ENCODE peak calls at places on chromosomes 12 and 14, in ten cellular contexts. One of them, this sample, is unnamed.

GRCh38 chr12:122090759-122091535 is 12.4 kb downstream of the MLXIP start:
- DNase-seq in stomach: no peak
- DNase-seq in endothelial cell of umbilical vein: no peak
- DNase-seq in GM12878: no peak
- DNase-seq in HepG2: no peak
- DNase-seq in Panc1: no peak
- DNase-seq in HCT116: no peak
- DNase-seq in H1: no peak
- DNase-seq in upper lobe of left lung: no peak
- DNase-seq in sigmoid colon: peak; percentile 92
- DNase-seq in this sample: no peak

GRCh38 chr12:1204581-1205121 is 213.6 kb downstream of the ERC1 start:
- DNase-seq in stomach: no peak
- DNase-seq in endothelial cell of umbilical vein: peak; percentile 74
- DNase-seq in GM12878: peak; percentile 56
- DNase-seq in HepG2: no peak
- DNase-seq in Panc1: no peak
- DNase-seq in HCT116: no peak
- DNase-seq in H1: no peak
- DNase-seq in upper lobe of left lung: no peak
- DNase-seq in sigmoid colon: no peak
- DNase-seq in this sample: no peak

GRCh38 chr12:24839268-24839791 is 109.6 kb downstream of the BCAT1 start:
- DNase-seq in stomach: no peak
- DNase-seq in endothelial cell of umbilical vein: no peak
- DNase-seq in GM12878: peak; percentile 99
- DNase-seq in HepG2: no peak
- DNase-seq in Panc1: no peak
- DNase-seq in HCT116: no peak
- DNase-seq in H1: no peak
- DNase-seq in upper lobe of left lung: no peak
- DNase-seq in sigmoid colon: no peak
- DNase-seq in this sample: peak; percentile 14

GRCh38 chr12:12915654-12916053 is 24.3 kb downstream of the GPRC5A start:
- DNase-seq in stomach: no peak
- DNase-seq in endothelial cell of umbilical vein: no peak
- DNase-seq in GM12878: no peak
- DNase-seq in HepG2: no peak
- DNase-seq in Panc1: no peak
- DNase-seq in HCT116: no peak
- DNase-seq in H1: peak; percentile 64
- DNase-seq in upper lobe of left lung: peak; percentile 48
- DNase-seq in sigmoid colon: no peak
- DNase-seq in this sample: no peak

GRCh38 chr12:31896514-31897039 is 62.6 kb upstream of the RESF1 start:
- DNase-seq in stomach: peak; percentile 52
- DNase-seq in endothelial cell of umbilical vein: peak; percentile 91
- DNase-seq in GM12878: peak; percentile 99
- DNase-seq in HepG2: no peak
- DNase-seq in Panc1: no peak
- DNase-seq in HCT116: no peak
- DNase-seq in H1: no peak
- DNase-seq in upper lobe of left lung: no peak
- DNase-seq in sigmoid colon: no peak
- DNase-seq in this sample: peak; percentile 73

GRCh38 chr12:127548123-127548553 is 718.8 kb upstream of the TMEM132C start:
- DNase-seq in stomach: no peak
- DNase-seq in endothelial cell of umbilical vein: no peak
- DNase-seq in GM12878: no peak
- DNase-seq in HepG2: no peak
- DNase-seq in Panc1: peak; percentile 39
- DNase-seq in HCT116: no peak
- DNase-seq in H1: no peak
- DNase-seq in upper lobe of left lung: no peak
- DNase-seq in sigmoid colon: no peak
- DNase-seq in this sample: no peak

GRCh38 chr14:100533647-100534485 is 53.4 kb downstream of the BEGAIN start:
- DNase-seq in stomach: peak; percentile 25
- DNase-seq in endothelial cell of umbilical vein: no peak
- DNase-seq in GM12878: no peak
- DNase-seq in HepG2: no peak
- DNase-seq in Panc1: no peak
- DNase-seq in HCT116: no peak
- DNase-seq in H1: no peak
- DNase-seq in upper lobe of left lung: peak; percentile 46
- DNase-seq in sigmoid colon: peak; percentile 56
- DNase-seq in this sample: peak; percentile 22

GRCh38 chr14:31275731-31276130 is 68.1 kb upstream of the HECTD1 start:
- DNase-seq in stomach: no peak
- DNase-seq in endothelial cell of umbilical vein: no peak
- DNase-seq in GM12878: no peak
- DNase-seq in HepG2: no peak
- DNase-seq in Panc1: no peak
- DNase-seq in HCT116: peak; percentile 34
- DNase-seq in H1: no peak
- DNase-seq in upper lobe of left lung: no peak
- DNase-seq in sigmoid colon: no peak
- DNase-seq in this sample: no peak

GRCh38 chr12:48966177-48966890 is 5.2 kb downstream of the WNT10B start:
- DNase-seq in stomach: no peak
- DNase-seq in endothelial cell of umbilical vein: no peak
- DNase-seq in GM12878: no peak
- DNase-seq in HepG2: no peak
- DNase-seq in Panc1: no peak
- DNase-seq in HCT116: no peak
- DNase-seq in H1: no peak
- DNase-seq in upper lobe of left lung: peak; percentile 75
- DNase-seq in sigmoid colon: no peak
- DNase-seq in this sample: no peak

GRCh38 chr12:47896633-47897032 is 8.2 kb downstream of the VDR start:
- DNase-seq in stomach: no peak
- DNase-seq in endothelial cell of umbilical vein: peak; percentile 19
- DNase-seq in GM12878: no peak
- DNase-seq in HepG2: no peak
- DNase-seq in Panc1: no peak
- DNase-seq in HCT116: no peak
- DNase-seq in H1: no peak
- DNase-seq in upper lobe of left lung: no peak
- DNase-seq in sigmoid colon: peak; percentile 20
- DNase-seq in this sample: peak; percentile 65

GRCh38 chr14:21861153-21861552 is 187.5 kb upstream of the OR4E1 start:
- DNase-seq in stomach: no peak
- DNase-seq in endothelial cell of umbilical vein: no peak
- DNase-seq in GM12878: no peak
- DNase-seq in HepG2: no peak
- DNase-seq in Panc1: no peak
- DNase-seq in HCT116: no peak
- DNase-seq in H1: no peak
- DNase-seq in upper lobe of left lung: no peak
- DNase-seq in sigmoid colon: no peak
- DNase-seq in this sample: no peak

GRCh38 chr12:100114574-100114973 is 28.1 kb downstream of the BLTP3B start:
- DNase-seq in stomach: no peak
- DNase-seq in endothelial cell of umbilical vein: no peak
- DNase-seq in GM12878: no peak
- DNase-seq in HepG2: no peak
- DNase-seq in Panc1: no peak
- DNase-seq in HCT116: no peak
- DNase-seq in H1: no peak
- DNase-seq in upper lobe of left lung: no peak
- DNase-seq in sigmoid colon: no peak
- DNase-seq in this sample: no peak

GRCh38 chr14:28382460-28383220 is 383.9 kb upstream of the FOXG1 start:
- DNase-seq in stomach: no peak
- DNase-seq in endothelial cell of umbilical vein: peak; percentile 71
- DNase-seq in GM12878: no peak
- DNase-seq in HepG2: peak; percentile 44
- DNase-seq in Panc1: peak; percentile 35
- DNase-seq in HCT116: no peak
- DNase-seq in H1: no peak
- DNase-seq in upper lobe of left lung: no peak
- DNase-seq in sigmoid colon: no peak
- DNase-seq in this sample: no peak

GRCh38 chr12:117111386-117112267 is 12.4 kb upstream of the TESC start:
- DNase-seq in stomach: no peak
- DNase-seq in endothelial cell of umbilical vein: no peak
- DNase-seq in GM12878: no peak
- DNase-seq in HepG2: no peak
- DNase-seq in Panc1: no peak
- DNase-seq in HCT116: no peak
- DNase-seq in H1: peak; percentile 60
- DNase-seq in upper lobe of left lung: peak; percentile 24
- DNase-seq in sigmoid colon: no peak
- DNase-seq in this sample: no peak

DNA sequence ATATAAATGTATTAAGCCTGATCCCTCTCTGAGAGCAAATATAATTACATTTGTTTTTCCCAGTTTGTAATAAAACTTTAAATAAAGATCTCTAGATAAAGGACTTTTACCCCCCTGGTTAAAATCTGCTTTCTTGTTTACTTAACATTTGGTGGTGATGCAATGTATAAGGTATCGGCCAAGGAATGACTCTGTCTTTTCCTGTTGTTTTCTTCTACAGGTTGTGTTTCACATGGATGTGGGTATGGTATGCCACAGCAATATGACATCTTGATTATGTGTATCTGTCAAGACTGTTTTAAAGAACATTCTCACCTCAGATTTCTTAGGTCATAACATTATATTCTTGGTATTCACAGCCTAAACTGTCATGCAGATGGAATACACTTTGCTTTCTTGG is 210.6 kb upstream of the NOVA1 start:
- DNase-seq in stomach: no peak
- DNase-seq in endothelial cell of umbilical vein: peak; percentile 53
- DNase-seq in GM12878: no peak
- DNase-seq in HepG2: no peak
- DNase-seq in Panc1: no peak
- DNase-seq in HCT116: no peak
- DNase-seq in H1: no peak
- DNase-seq in upper lobe of left lung: no peak
- DNase-seq in sigmoid colon: no peak
- DNase-seq in this sample: no peak
- TF ChIP-seq POLR2AphosphoS5 in stomach: no peak
- TF ChIP-seq POLR2AphosphoS5 in endothelial cell of umbilical vein: no peak
- TF ChIP-seq POLR2AphosphoS5 in GM12878: no peak
- TF ChIP-seq POLR2AphosphoS5 in HepG2: no peak
- TF ChIP-seq POLR2AphosphoS5 in Panc1: no peak
- TF ChIP-seq POLR2AphosphoS5 in HCT116: no peak
- TF ChIP-seq POLR2AphosphoS5 in H1: no peak
- TF ChIP-seq POLR2AphosphoS5 in upper lobe of left lung: no peak
- TF ChIP-seq POLR2AphosphoS5 in sigmoid colon: no peak
- TF ChIP-seq POLR2AphosphoS5 in this sample: no peak

GRCh38 chr12:128606538-128606937 is 217.2 kb downstream of the SLC15A4 start:
- DNase-seq in stomach: no peak
- DNase-seq in endothelial cell of umbilical vein: no peak
- DNase-seq in GM12878: no peak
- DNase-seq in HepG2: no peak
- DNase-seq in Panc1: no peak
- DNase-seq in HCT116: no peak
- DNase-seq in H1: no peak
- DNase-seq in upper lobe of left lung: no peak
- DNase-seq in sigmoid colon: peak; percentile 37
- DNase-seq in this sample: peak; percentile 39

GRCh38 chr12:128607606-128608005 is 216.2 kb downstream of the SLC15A4 start:
- DNase-seq in stomach: no peak
- DNase-seq in endothelial cell of umbilical vein: no peak
- DNase-seq in GM12878: no peak
- DNase-seq in HepG2: no peak
- DNase-seq in Panc1: no peak
- DNase-seq in HCT116: no peak
- DNase-seq in H1: no peak
- DNase-seq in upper lobe of left lung: no peak
- DNase-seq in sigmoid colon: no peak
- DNase-seq in this sample: no peak

GRCh38 chr12:128606970-128607369 is 216.8 kb downstream of the SLC15A4 start:
- DNase-seq in stomach: no peak
- DNase-seq in endothelial cell of umbilical vein: no peak
- DNase-seq in GM12878: no peak
- DNase-seq in HepG2: no peak
- DNase-seq in Panc1: no peak
- DNase-seq in HCT116: no peak
- DNase-seq in H1: no peak
- DNase-seq in upper lobe of left lung: no peak
- DNase-seq in sigmoid colon: no peak
- DNase-seq in this sample: peak; percentile 13

GRCh38 chr12:128612150-128612850 is 211.5 kb downstream of the SLC15A4 start:
- DNase-seq in stomach: no peak
- DNase-seq in endothelial cell of umbilical vein: no peak
- DNase-seq in GM12878: no peak
- DNase-seq in HepG2: no peak
- DNase-seq in Panc1: no peak
- DNase-seq in HCT116: no peak
- DNase-seq in H1: no peak
- DNase-seq in upper lobe of left lung: no peak
- DNase-seq in sigmoid colon: no peak
- DNase-seq in this sample: no peak

GRCh38 chr12:128609861-128610260 is 213.9 kb downstream of the SLC15A4 start:
- DNase-seq in stomach: no peak
- DNase-seq in endothelial cell of umbilical vein: no peak
- DNase-seq in GM12878: no peak
- DNase-seq in HepG2: no peak
- DNase-seq in Panc1: no peak
- DNase-seq in HCT116: no peak
- DNase-seq in H1: peak; percentile 52
- DNase-seq in upper lobe of left lung: no peak
- DNase-seq in sigmoid colon: peak; percentile 12
- DNase-seq in this sample: no peak
- H3K9me3 ChIP-seq in stomach: no peaks in the 10 kb centered on the region
- H3K9me3 ChIP-seq in endothelial cell of umbilical vein: peaks cover 2% of the 10 kb centered on the region
- H3K9me3 ChIP-seq in GM12878: no peaks in the 10 kb centered on the region
- H3K9me3 ChIP-seq in HepG2: no peaks in the 10 kb centered on the region
- H3K9me3 ChIP-seq in Panc1: no peaks in the 10 kb centered on the region
- H3K9me3 ChIP-seq in HCT116: peaks cover 7% of the 10 kb centered on the region
- H3K9me3 ChIP-seq in H1: no peaks in the 10 kb centered on the region
- H3K9me3 ChIP-seq in upper lobe of left lung: no peaks in the 10 kb centered on the region
- H3K9me3 ChIP-seq in sigmoid colon: no peaks in the 10 kb centered on the region
- H3K9me3 ChIP-seq in this sample: no peaks in the 10 kb centered on the region

DNA sequence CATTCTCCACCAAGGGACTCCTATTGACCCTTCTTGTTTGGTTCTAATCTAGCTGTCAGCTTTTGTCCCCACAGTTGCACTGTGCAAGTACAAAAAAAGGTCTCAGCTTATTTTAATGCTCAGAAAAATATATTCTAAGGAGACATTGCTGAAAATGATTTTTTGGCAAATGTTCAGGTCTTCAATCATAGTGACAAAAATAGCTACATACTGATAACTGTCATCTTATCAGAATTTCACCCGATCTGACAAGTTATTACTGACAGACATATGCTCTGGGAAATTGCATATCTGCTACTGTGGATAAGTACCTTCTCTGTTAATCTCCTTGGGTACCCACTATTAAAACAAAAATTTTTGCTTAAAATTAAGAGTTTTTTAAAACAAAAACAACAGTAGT is 263.6 kb downstream of the FLRT2 start:
- DNase-seq in stomach: no peak
- DNase-seq in endothelial cell of umbilical vein: no peak
- DNase-seq in GM12878: no peak
- DNase-seq in HepG2: no peak
- DNase-seq in Panc1: no peak
- DNase-seq in HCT116: no peak
- DNase-seq in H1: no peak
- DNase-seq in upper lobe of left lung: no peak
- DNase-seq in sigmoid colon: no peak
- DNase-seq in this sample: no peak
- H3K27ac ChIP-seq in stomach: no peak overlapping the region
- H3K27ac ChIP-seq in endothelial cell of umbilical vein: no peak overlapping the region
- H3K27ac ChIP-seq in GM12878: no peak overlapping the region
- H3K27ac ChIP-seq in HepG2: no peak overlapping the region
- H3K27ac ChIP-seq in Panc1: no peak overlapping the region
- H3K27ac ChIP-seq in HCT116: no peak overlapping the region
- H3K27ac ChIP-seq in H1: no peak overlapping the region
- H3K27ac ChIP-seq in upper lobe of left lung: no peak overlapping the region
- H3K27ac ChIP-seq in sigmoid colon: no peak overlapping the region
- H3K27ac ChIP-seq in this sample: no peak overlapping the region

GRCh38 chr14:75825147-75825592 is 156.6 kb downstream of the TGFB3 start:
- DNase-seq in stomach: no peak
- DNase-seq in endothelial cell of umbilical vein: peak; percentile 31
- DNase-seq in GM12878: peak; percentile 40
- DNase-seq in HepG2: peak; percentile 15
- DNase-seq in Panc1: no peak
- DNase-seq in HCT116: no peak
- DNase-seq in H1: no peak
- DNase-seq in upper lobe of left lung: no peak
- DNase-seq in sigmoid colon: no peak
- DNase-seq in this sample: no peak
- TF ChIP-seq POLR2AphosphoS5 in stomach: no peak
- TF ChIP-seq POLR2AphosphoS5 in endothelial cell of umbilical vein: no peak
- TF ChIP-seq POLR2AphosphoS5 in GM12878: no peak
- TF ChIP-seq POLR2AphosphoS5 in HepG2: no peak
- TF ChIP-seq POLR2AphosphoS5 in Panc1: no peak
- TF ChIP-seq POLR2AphosphoS5 in HCT116: no peak
- TF ChIP-seq POLR2AphosphoS5 in H1: no peak
- TF ChIP-seq POLR2AphosphoS5 in upper lobe of left lung: no peak
- TF ChIP-seq POLR2AphosphoS5 in sigmoid colon: peak; percentile 58
- TF ChIP-seq POLR2AphosphoS5 in this sample: no peak

This sample was measured in transverse colon.